ENCODE peak calls at places on chromosomes 6 and 20, in seven cellular contexts. One of them, this sample, is unnamed.

GRCh38 chr6:37897321-37897720 is 77.8 kb downstream of the ZFAND3 start:
- DNase-seq in fibroblast of lung: peak; percentile 87
- DNase-seq in tibial nerve: no peak
- DNase-seq in keratinocyte: no peak
- DNase-seq in progenitor cell of endocrine pancreas: no peak
- DNase-seq in psoas muscle: no peak
- DNase-seq in HFFc6: no peak
- DNase-seq in this sample: no peak

GRCh38 chr6:113182370-113183141 is 674.6 kb upstream of the MARCKS start:
- DNase-seq in fibroblast of lung: peak; percentile 89
- DNase-seq in tibial nerve: no peak
- DNase-seq in keratinocyte: peak; percentile 23
- DNase-seq in progenitor cell of endocrine pancreas: no peak
- DNase-seq in psoas muscle: no peak
- DNase-seq in HFFc6: peak; percentile 84
- DNase-seq in this sample: peak; percentile 63

GRCh38 chr20:6086868-6087267 is 33.0 kb upstream of the LRRN4 start:
- DNase-seq in fibroblast of lung: no peak
- DNase-seq in tibial nerve: no peak
- DNase-seq in keratinocyte: no peak
- DNase-seq in progenitor cell of endocrine pancreas: no peak
- DNase-seq in psoas muscle: no peak
- DNase-seq in HFFc6: no peak
- DNase-seq in this sample: no peak

GRCh38 chr20:55961351-55962320 is 43.7 kb downstream of the CBLN4 start:
- DNase-seq in fibroblast of lung: no peak
- DNase-seq in tibial nerve: peak; percentile 21
- DNase-seq in keratinocyte: no peak
- DNase-seq in progenitor cell of endocrine pancreas: no peak
- DNase-seq in psoas muscle: no peak
- DNase-seq in HFFc6: no peak
- DNase-seq in this sample: no peak

GRCh38 chr6:25144919-25145318 is 134.3 kb upstream of the CARMIL1 start:
- DNase-seq in fibroblast of lung: no peak
- DNase-seq in tibial nerve: no peak
- DNase-seq in keratinocyte: no peak
- DNase-seq in progenitor cell of endocrine pancreas: no peak
- DNase-seq in psoas muscle: no peak
- DNase-seq in HFFc6: no peak
- DNase-seq in this sample: no peak

GRCh38 chr6:96156425-96156824 is 140.7 kb downstream of the FUT9 start:
- DNase-seq in fibroblast of lung: no peak
- DNase-seq in tibial nerve: no peak
- DNase-seq in keratinocyte: no peak
- DNase-seq in progenitor cell of endocrine pancreas: no peak
- DNase-seq in psoas muscle: no peak
- DNase-seq in HFFc6: no peak
- DNase-seq in this sample: no peak

GRCh38 chr6:155100087-155100486 is 105.0 kb downstream of the TIAM2 start:
- DNase-seq in fibroblast of lung: peak; percentile 89
- DNase-seq in tibial nerve: no peak
- DNase-seq in keratinocyte: no peak
- DNase-seq in progenitor cell of endocrine pancreas: no peak
- DNase-seq in psoas muscle: peak; percentile 72
- DNase-seq in HFFc6: no peak
- DNase-seq in this sample: no peak

GRCh38 chr6:37204014-37204751 is 34.2 kb downstream of the PIM1 start:
- DNase-seq in fibroblast of lung: peak; percentile 46
- DNase-seq in tibial nerve: no peak
- DNase-seq in keratinocyte: no peak
- DNase-seq in progenitor cell of endocrine pancreas: no peak
- DNase-seq in psoas muscle: no peak
- DNase-seq in HFFc6: no peak
- DNase-seq in this sample: peak; percentile 26

GRCh38 chr6:3484240-3484639 is 27.4 kb upstream of the SLC22A23 start:
- DNase-seq in fibroblast of lung: peak; percentile 86
- DNase-seq in tibial nerve: no peak
- DNase-seq in keratinocyte: no peak
- DNase-seq in progenitor cell of endocrine pancreas: no peak
- DNase-seq in psoas muscle: no peak
- DNase-seq in HFFc6: peak; percentile 3
- DNase-seq in this sample: peak; percentile 14

GRCh38 chr6:44642870-44643522 is 255.5 kb downstream of the CDC5L start:
- DNase-seq in fibroblast of lung: peak; percentile 66
- DNase-seq in tibial nerve: no peak
- DNase-seq in keratinocyte: no peak
- DNase-seq in progenitor cell of endocrine pancreas: no peak
- DNase-seq in psoas muscle: no peak
- DNase-seq in HFFc6: peak; percentile 36
- DNase-seq in this sample: no peak

GRCh38 chr6:136784910-136785746 is 7.1 kb downstream of the MAP3K5 start:
- DNase-seq in fibroblast of lung: no peak
- DNase-seq in tibial nerve: peak; percentile 21
- DNase-seq in keratinocyte: no peak
- DNase-seq in progenitor cell of endocrine pancreas: no peak
- DNase-seq in psoas muscle: peak; percentile 37
- DNase-seq in HFFc6: no peak
- DNase-seq in this sample: peak; percentile 38

GRCh38 chr6:36204068-36204753 is 7.7 kb downstream of the BRPF3 start:
- DNase-seq in fibroblast of lung: no peak
- DNase-seq in tibial nerve: no peak
- DNase-seq in keratinocyte: no peak
- DNase-seq in progenitor cell of endocrine pancreas: no peak
- DNase-seq in psoas muscle: no peak
- DNase-seq in HFFc6: no peak
- DNase-seq in this sample: no peak

GRCh38 chr6:113363866-113364265 is 493.3 kb upstream of the MARCKS start:
- DNase-seq in fibroblast of lung: peak; percentile 68
- DNase-seq in tibial nerve: no peak
- DNase-seq in keratinocyte: no peak
- DNase-seq in progenitor cell of endocrine pancreas: no peak
- DNase-seq in psoas muscle: no peak
- DNase-seq in HFFc6: no peak
- DNase-seq in this sample: no peak

GRCh38 chr20:23125625-23126191 is 39.6 kb upstream of the CD93 start:
- DNase-seq in fibroblast of lung: peak; percentile 18
- DNase-seq in tibial nerve: no peak
- DNase-seq in keratinocyte: no peak
- DNase-seq in progenitor cell of endocrine pancreas: no peak
- DNase-seq in psoas muscle: peak; percentile 60
- DNase-seq in HFFc6: no peak
- DNase-seq in this sample: peak; percentile 42

DNA sequence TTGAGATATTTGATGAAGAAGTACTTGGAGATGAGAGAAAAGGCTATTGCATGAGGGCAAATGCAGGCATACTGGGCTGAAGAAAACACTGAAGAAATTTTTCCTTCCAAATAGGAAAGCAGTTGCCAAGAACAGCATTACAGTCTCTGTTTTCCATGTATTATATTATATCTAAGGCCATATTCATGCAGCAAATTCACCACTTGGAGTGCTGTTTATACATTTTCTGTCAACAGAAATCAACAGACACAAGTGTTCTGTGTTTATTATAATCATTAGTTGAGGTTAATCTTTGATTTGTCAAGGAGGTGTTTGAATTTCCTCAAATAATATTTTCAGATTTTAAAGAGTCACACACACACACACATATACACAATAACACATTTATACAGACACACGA is 268.8 kb upstream of the PLCB4 start:
- DNase-seq in fibroblast of lung: no peak
- DNase-seq in tibial nerve: no peak
- DNase-seq in keratinocyte: no peak
- DNase-seq in progenitor cell of endocrine pancreas: no peak
- DNase-seq in psoas muscle: no peak
- DNase-seq in HFFc6: no peak
- DNase-seq in this sample: no peak
- TF ChIP-seq CTCF in fibroblast of lung: peak; percentile 11
- TF ChIP-seq CTCF in tibial nerve: no peak
- TF ChIP-seq CTCF in keratinocyte: no peak
- TF ChIP-seq CTCF in progenitor cell of endocrine pancreas: peak; percentile 10
- TF ChIP-seq CTCF in psoas muscle: no peak
- TF ChIP-seq CTCF in HFFc6: peak; percentile 50
- TF ChIP-seq CTCF in this sample: no peak

GRCh38 chr20:62404761-62405107 is 2.4 kb downstream of the CABLES2 start:
- DNase-seq in fibroblast of lung: no peak
- DNase-seq in tibial nerve: no peak
- DNase-seq in keratinocyte: no peak
- DNase-seq in progenitor cell of endocrine pancreas: no peak
- DNase-seq in psoas muscle: no peak
- DNase-seq in HFFc6: no peak
- DNase-seq in this sample: no peak

GRCh38 chr20:62405981-62406513 is 1.0 kb downstream of the CABLES2 start:
- DNase-seq in fibroblast of lung: no peak
- DNase-seq in tibial nerve: no peak
- DNase-seq in keratinocyte: no peak
- DNase-seq in progenitor cell of endocrine pancreas: no peak
- DNase-seq in psoas muscle: no peak
- DNase-seq in HFFc6: no peak
- DNase-seq in this sample: no peak

GRCh38 chr20:62406635-62407176 is 379 bp downstream of the CABLES2 start:
- DNase-seq in fibroblast of lung: no peak
- DNase-seq in tibial nerve: no peak
- DNase-seq in keratinocyte: no peak
- DNase-seq in progenitor cell of endocrine pancreas: no peak
- DNase-seq in psoas muscle: no peak
- DNase-seq in HFFc6: no peak
- DNase-seq in this sample: no peak

GRCh38 chr20:62404112-62404665 is 2.9 kb downstream of the CABLES2 start:
- DNase-seq in fibroblast of lung: no peak
- DNase-seq in tibial nerve: no peak
- DNase-seq in keratinocyte: no peak
- DNase-seq in progenitor cell of endocrine pancreas: no peak
- DNase-seq in psoas muscle: no peak
- DNase-seq in HFFc6: no peak
- DNase-seq in this sample: no peak

GRCh38 chr20:62405108-62405980 is 1.7 kb downstream of the CABLES2 start:
- DNase-seq in fibroblast of lung: peak; percentile 54
- DNase-seq in tibial nerve: peak; percentile 30
- DNase-seq in keratinocyte: no peak
- DNase-seq in progenitor cell of endocrine pancreas: peak; percentile 42
- DNase-seq in psoas muscle: peak; percentile 59
- DNase-seq in HFFc6: peak; percentile 37
- DNase-seq in this sample: peak; percentile 76
- TF ChIP-seq CTCF in fibroblast of lung: peak; percentile 73
- TF ChIP-seq CTCF in tibial nerve: peak; percentile 70
- TF ChIP-seq CTCF in keratinocyte: peak; percentile 9
- TF ChIP-seq CTCF in progenitor cell of endocrine pancreas: peak; percentile 67
- TF ChIP-seq CTCF in psoas muscle: peak; percentile 59
- TF ChIP-seq CTCF in HFFc6: peak; percentile 63
- TF ChIP-seq CTCF in this sample: peak; percentile 43

GRCh38 chr6:95081231-95081630 is 496.1 kb upstream of the MANEA start:
- DNase-seq in fibroblast of lung: no peak
- DNase-seq in tibial nerve: no peak
- DNase-seq in keratinocyte: no peak
- DNase-seq in progenitor cell of endocrine pancreas: no peak
- DNase-seq in psoas muscle: no peak
- DNase-seq in HFFc6: no peak
- DNase-seq in this sample: no peak

GRCh38 chr6:95081949-95082348 is 495.4 kb upstream of the MANEA start:
- DNase-seq in fibroblast of lung: no peak
- DNase-seq in tibial nerve: no peak
- DNase-seq in keratinocyte: no peak
- DNase-seq in progenitor cell of endocrine pancreas: no peak
- DNase-seq in psoas muscle: no peak
- DNase-seq in HFFc6: no peak
- DNase-seq in this sample: no peak

GRCh38 chr6:95083506-95083905 is 493.8 kb upstream of the MANEA start:
- DNase-seq in fibroblast of lung: no peak
- DNase-seq in tibial nerve: no peak
- DNase-seq in keratinocyte: no peak
- DNase-seq in progenitor cell of endocrine pancreas: no peak
- DNase-seq in psoas muscle: no peak
- DNase-seq in HFFc6: no peak
- DNase-seq in this sample: no peak

GRCh38 chr6:95078457-95078856 is 498.9 kb upstream of the MANEA start:
- DNase-seq in fibroblast of lung: no peak
- DNase-seq in tibial nerve: no peak
- DNase-seq in keratinocyte: no peak
- DNase-seq in progenitor cell of endocrine pancreas: no peak
- DNase-seq in psoas muscle: no peak
- DNase-seq in HFFc6: no peak
- DNase-seq in this sample: no peak
- TF ChIP-seq CTCF in fibroblast of lung: no peak
- TF ChIP-seq CTCF in tibial nerve: no peak
- TF ChIP-seq CTCF in keratinocyte: no peak
- TF ChIP-seq CTCF in progenitor cell of endocrine pancreas: no peak
- TF ChIP-seq CTCF in psoas muscle: no peak
- TF ChIP-seq CTCF in HFFc6: no peak
- TF ChIP-seq CTCF in this sample: no peak

GRCh38 chr6:17015144-17015543 is 86.7 kb upstream of the STMND1 start:
- DNase-seq in fibroblast of lung: peak; percentile 96
- DNase-seq in tibial nerve: no peak
- DNase-seq in keratinocyte: peak; percentile 23
- DNase-seq in progenitor cell of endocrine pancreas: no peak
- DNase-seq in psoas muscle: no peak
- DNase-seq in HFFc6: peak; percentile 68
- DNase-seq in this sample: peak; percentile 50

GRCh38 chr6:17011985-17012384 is 89.9 kb upstream of the STMND1 start:
- DNase-seq in fibroblast of lung: no peak
- DNase-seq in tibial nerve: no peak
- DNase-seq in keratinocyte: no peak
- DNase-seq in progenitor cell of endocrine pancreas: no peak
- DNase-seq in psoas muscle: no peak
- DNase-seq in HFFc6: no peak
- DNase-seq in this sample: no peak

GRCh38 chr6:17013701-17014100 is 88.1 kb upstream of the STMND1 start:
- DNase-seq in fibroblast of lung: peak; percentile 93
- DNase-seq in tibial nerve: no peak
- DNase-seq in keratinocyte: no peak
- DNase-seq in progenitor cell of endocrine pancreas: no peak
- DNase-seq in psoas muscle: no peak
- DNase-seq in HFFc6: peak; percentile 89
- DNase-seq in this sample: peak; percentile 69

GRCh38 chr6:17015551-17016381 is 86.1 kb upstream of the STMND1 start:
- DNase-seq in fibroblast of lung: peak; percentile 21
- DNase-seq in tibial nerve: no peak
- DNase-seq in keratinocyte: no peak
- DNase-seq in progenitor cell of endocrine pancreas: no peak
- DNase-seq in psoas muscle: peak; percentile 14
- DNase-seq in HFFc6: no peak
- DNase-seq in this sample: no peak

DNA sequence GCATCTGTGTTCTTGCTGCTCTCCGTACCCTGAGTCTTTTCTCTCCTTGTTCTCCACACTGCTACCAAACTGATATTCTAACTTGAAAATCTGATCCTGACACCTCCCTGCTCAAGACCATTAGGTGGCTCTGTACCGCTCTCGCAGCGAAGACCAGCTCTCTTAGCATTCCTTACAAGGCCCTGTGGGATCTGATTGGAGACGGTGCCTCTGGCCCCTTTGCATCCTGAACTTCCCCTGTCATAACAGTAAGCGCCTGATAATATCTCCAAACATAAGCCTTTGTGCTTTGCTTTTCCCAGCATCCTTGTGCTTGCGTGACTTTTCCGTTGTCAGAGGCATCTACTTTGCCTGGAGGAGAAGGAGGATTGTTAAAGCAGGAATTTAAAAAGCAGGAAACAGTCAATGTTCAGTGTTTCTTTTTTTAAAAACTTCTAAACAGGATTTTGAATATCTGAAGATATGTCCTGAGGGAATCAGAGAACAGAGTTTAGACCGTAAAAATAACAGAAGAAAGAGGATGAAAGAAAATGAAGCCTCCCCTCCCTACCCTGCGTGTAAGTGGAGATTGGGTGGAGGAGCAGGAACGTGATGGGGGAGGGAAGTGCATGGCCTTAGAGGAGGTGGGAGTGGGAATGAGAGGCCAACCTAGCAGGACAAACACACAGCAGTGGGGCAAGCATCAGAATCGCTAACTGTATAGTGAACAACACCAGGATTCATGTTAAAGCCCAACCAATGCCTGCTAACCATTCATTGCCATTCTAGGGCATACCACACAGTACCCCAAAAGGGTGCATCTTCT is 89.2 kb upstream of the STMND1 start:
- DNase-seq in fibroblast of lung: peak; percentile 63
- DNase-seq in tibial nerve: no peak
- DNase-seq in keratinocyte: no peak
- DNase-seq in progenitor cell of endocrine pancreas: no peak
- DNase-seq in psoas muscle: no peak
- DNase-seq in HFFc6: peak; percentile 97
- DNase-seq in this sample: peak; percentile 52
- TF ChIP-seq CTCF in fibroblast of lung: peak; percentile 34
- TF ChIP-seq CTCF in tibial nerve: no peak
- TF ChIP-seq CTCF in keratinocyte: no peak
- TF ChIP-seq CTCF in progenitor cell of endocrine pancreas: no peak
- TF ChIP-seq CTCF in psoas muscle: no peak
- TF ChIP-seq CTCF in HFFc6: peak; percentile 68
- TF ChIP-seq CTCF in this sample: peak; percentile 37

This sample was measured in foreskin fibroblast.